ENCODE peak calls at places on chromosomes 11 and 22, in five cellular contexts. One of them, this sample, is unnamed.

GRCh38 chr11:19769820-19770219 is 57.2 kb downstream of the NAV2 start:
- DNase-seq in fibroblast of lung: peak; percentile 88
- DNase-seq in transverse colon: no peak
- DNase-seq in right cardiac atrium: no peak
- DNase-seq in fibroblast of mammary gland: peak; percentile 82
- DNase-seq in this sample: no peak

GRCh38 chr22:39519681-39520053 is 695 bp upstream of the ATF4 start:
- DNase-seq in fibroblast of mammary gland: no peak
- DNase-seq in right cardiac atrium: peak; percentile 84
- DNase-seq in transverse colon: peak; percentile 69
- DNase-seq in fibroblast of lung: peak; percentile 58
- DNase-seq in this sample: peak; percentile 62

GRCh38 chr11:116062526-116063171 is 558.4 kb upstream of the CADM1 start:
- DNase-seq in fibroblast of mammary gland: no peak
- DNase-seq in fibroblast of lung: peak; percentile 0
- DNase-seq in transverse colon: no peak
- DNase-seq in right cardiac atrium: no peak
- DNase-seq in this sample: no peak

GRCh38 chr11:73237471-73238290 is 19.6 kb downstream of the P2RY2 start:
- DNase-seq in transverse colon: no peak
- DNase-seq in right cardiac atrium: peak; percentile 61
- DNase-seq in fibroblast of mammary gland: peak; percentile 58
- DNase-seq in fibroblast of lung: peak; percentile 24
- DNase-seq in this sample: no peak

GRCh38 chr22:49132009-49132408 is 695.7 kb downstream of the BRD1 start:
- DNase-seq in fibroblast of lung: no peak
- DNase-seq in fibroblast of mammary gland: no peak
- DNase-seq in transverse colon: no peak
- DNase-seq in right cardiac atrium: no peak
- DNase-seq in this sample: no peak

GRCh38 chr11:36231300-36231699 is 57.9 kb downstream of the COMMD9 start:
- DNase-seq in right cardiac atrium: no peak
- DNase-seq in fibroblast of mammary gland: peak; percentile 77
- DNase-seq in transverse colon: no peak
- DNase-seq in fibroblast of lung: peak; percentile 77
- DNase-seq in this sample: no peak

GRCh38 chr11:112525270-112525669 is 264.6 kb upstream of the PLET1 start:
- DNase-seq in transverse colon: peak; percentile 29
- DNase-seq in right cardiac atrium: peak; percentile 60
- DNase-seq in fibroblast of lung: peak; percentile 25
- DNase-seq in fibroblast of mammary gland: peak; percentile 8
- DNase-seq in this sample: no peak

GRCh38 chr11:67405688-67406339 is 1.9 kb downstream of the TBC1D10C start:
- DNase-seq in transverse colon: no peak
- DNase-seq in right cardiac atrium: no peak
- DNase-seq in fibroblast of lung: no peak
- DNase-seq in fibroblast of mammary gland: no peak
- DNase-seq in this sample: no peak

GRCh38 chr11:94794287-94795168 is 26.4 kb downstream of the AMOTL1 start:
- DNase-seq in right cardiac atrium: peak; percentile 89
- DNase-seq in transverse colon: no peak
- DNase-seq in fibroblast of mammary gland: peak; percentile 100
- DNase-seq in fibroblast of lung: peak; percentile 93
- DNase-seq in this sample: peak; percentile 73

GRCh38 chr11:47280099-47280498 is 10.2 kb downstream of the MADD start:
- DNase-seq in fibroblast of lung: no peak
- DNase-seq in right cardiac atrium: no peak
- DNase-seq in fibroblast of mammary gland: no peak
- DNase-seq in transverse colon: no peak
- DNase-seq in this sample: no peak

GRCh38 chr11:94521684-94522083 is 9.4 kb downstream of the C11orf97 start:
- DNase-seq in right cardiac atrium: no peak
- DNase-seq in transverse colon: no peak
- DNase-seq in fibroblast of mammary gland: peak; percentile 40
- DNase-seq in fibroblast of lung: peak; percentile 24
- DNase-seq in this sample: no peak

GRCh38 chr22:30305519-30305905 is 16.2 kb upstream of the CASTOR1 start:
- DNase-seq in transverse colon: peak; percentile 76
- DNase-seq in right cardiac atrium: peak; percentile 92
- DNase-seq in fibroblast of mammary gland: peak; percentile 42
- DNase-seq in fibroblast of lung: no peak
- DNase-seq in this sample: peak; percentile 78

GRCh38 chr11:73266644-73267015 is 5.5 kb upstream of the P2RY6 start:
- DNase-seq in fibroblast of mammary gland: no peak
- DNase-seq in transverse colon: no peak
- DNase-seq in fibroblast of lung: no peak
- DNase-seq in right cardiac atrium: no peak
- DNase-seq in this sample: no peak

GRCh38 chr11:134414772-134415765 is 3.0 kb upstream of the B3GAT1 start:
- DNase-seq in fibroblast of lung: no peak
- DNase-seq in right cardiac atrium: no peak
- DNase-seq in transverse colon: no peak
- DNase-seq in fibroblast of mammary gland: no peak
- DNase-seq in this sample: no peak

GRCh38 chr11:126225266-126225665 is 13.7 kb downstream of the FAM118B start:
- DNase-seq in fibroblast of mammary gland: no peak
- DNase-seq in fibroblast of lung: no peak
- DNase-seq in transverse colon: no peak
- DNase-seq in right cardiac atrium: no peak
- DNase-seq in this sample: no peak

GRCh38 chr22:23678133-23678532 is 12.7 kb upstream of the RGL4 start:
- DNase-seq in fibroblast of lung: no peak
- DNase-seq in fibroblast of mammary gland: no peak
- DNase-seq in right cardiac atrium: no peak
- DNase-seq in transverse colon: no peak
- DNase-seq in this sample: no peak

DNA sequence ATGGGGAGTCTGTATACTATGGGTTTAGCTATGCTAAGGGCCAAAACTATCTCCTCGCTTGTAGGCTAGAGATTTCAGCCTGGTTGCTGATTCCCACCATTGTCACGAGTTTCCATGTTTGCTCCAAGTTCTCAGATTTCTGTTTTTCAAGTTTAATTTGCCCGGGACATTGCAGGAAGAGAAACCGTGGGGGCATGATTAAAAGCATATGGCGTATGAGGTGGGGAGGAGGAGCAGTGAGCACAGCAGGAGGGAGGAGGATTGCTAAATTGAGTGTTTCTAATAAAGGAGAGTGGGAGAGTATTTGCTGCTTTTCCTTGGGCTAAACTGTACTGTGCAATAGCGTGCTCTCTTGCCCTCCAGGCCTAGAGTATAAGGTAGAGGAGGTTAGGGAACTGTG is 558.4 kb downstream of the METTL15 start:
- DNase-seq in transverse colon: no peak
- DNase-seq in fibroblast of lung: peak; percentile 10
- DNase-seq in right cardiac atrium: no peak
- DNase-seq in fibroblast of mammary gland: peak; percentile 79
- DNase-seq in this sample: no peak
- H3K4me3 ChIP-seq in transverse colon: no peak overlapping the region
- H3K4me3 ChIP-seq in fibroblast of lung: no peak overlapping the region
- H3K4me3 ChIP-seq in right cardiac atrium: no peak overlapping the region
- H3K4me3 ChIP-seq in fibroblast of mammary gland: no peak overlapping the region
- H3K4me3 ChIP-seq in this sample: no peak overlapping the region

GRCh38 chr11:10041803-10042202 is 252.2 kb downstream of the SBF2 start:
- DNase-seq in fibroblast of lung: no peak
- DNase-seq in fibroblast of mammary gland: no peak
- DNase-seq in transverse colon: no peak
- DNase-seq in right cardiac atrium: no peak
- DNase-seq in this sample: no peak
- H3K4me3 ChIP-seq in fibroblast of lung: no peak overlapping the region
- H3K4me3 ChIP-seq in fibroblast of mammary gland: no peak overlapping the region
- H3K4me3 ChIP-seq in transverse colon: no peak overlapping the region
- H3K4me3 ChIP-seq in right cardiac atrium: no peak overlapping the region
- H3K4me3 ChIP-seq in this sample: no peak overlapping the region

GRCh38 chr11:75239551-75240290 is 853 bp upstream of the TPBGL start:
- DNase-seq in fibroblast of mammary gland: no peak
- DNase-seq in fibroblast of lung: no peak
- DNase-seq in transverse colon: no peak
- DNase-seq in right cardiac atrium: no peak
- DNase-seq in this sample: no peak
- H3K4me3 ChIP-seq in fibroblast of mammary gland: no peak overlapping the region
- H3K4me3 ChIP-seq in fibroblast of lung: no peak overlapping the region
- H3K4me3 ChIP-seq in transverse colon: no peak overlapping the region
- H3K4me3 ChIP-seq in right cardiac atrium: no peak overlapping the region
- H3K4me3 ChIP-seq in this sample: no peak overlapping the region

GRCh38 chr22:37126882-37127281 is 17.4 kb upstream of the TMPRSS6 start:
- DNase-seq in transverse colon: no peak
- DNase-seq in fibroblast of lung: no peak
- DNase-seq in right cardiac atrium: no peak
- DNase-seq in fibroblast of mammary gland: no peak
- DNase-seq in this sample: no peak

GRCh38 chr22:37123649-37124048 is 14.1 kb upstream of the TMPRSS6 start:
- DNase-seq in transverse colon: no peak
- DNase-seq in fibroblast of lung: no peak
- DNase-seq in fibroblast of mammary gland: no peak
- DNase-seq in right cardiac atrium: no peak
- DNase-seq in this sample: no peak

GRCh38 chr22:37127350-37127878 is 17.9 kb upstream of the TMPRSS6 start:
- DNase-seq in fibroblast of mammary gland: no peak
- DNase-seq in fibroblast of lung: no peak
- DNase-seq in right cardiac atrium: no peak
- DNase-seq in transverse colon: no peak
- DNase-seq in this sample: no peak

GRCh38 chr22:37128555-37129281 is 19.2 kb upstream of the TMPRSS6 start:
- DNase-seq in right cardiac atrium: no peak
- DNase-seq in fibroblast of lung: no peak
- DNase-seq in fibroblast of mammary gland: no peak
- DNase-seq in transverse colon: no peak
- DNase-seq in this sample: no peak

GRCh38 chr22:37126383-37126782 is 16.9 kb upstream of the TMPRSS6 start:
- DNase-seq in fibroblast of mammary gland: peak; percentile 5
- DNase-seq in transverse colon: no peak
- DNase-seq in fibroblast of lung: no peak
- DNase-seq in right cardiac atrium: no peak
- DNase-seq in this sample: no peak
- H3K4me3 ChIP-seq in fibroblast of mammary gland: no peak overlapping the region
- H3K4me3 ChIP-seq in transverse colon: no peak overlapping the region
- H3K4me3 ChIP-seq in fibroblast of lung: no peak overlapping the region
- H3K4me3 ChIP-seq in right cardiac atrium: no peak overlapping the region
- H3K4me3 ChIP-seq in this sample: no peak overlapping the region